ENCODE peak calls at places on chromosome 19, in five cellular contexts. F is IMR-90, W is lower leg skin, A is brain microvascular endothelial cell, B is A673. X is an unnamed sample.

GRCh38 chr19:1173160-1173844 is 766 bp downstream of the SBNO2 start:
- DNase-seq in F (no peak), W (no peak), A (no peak), B (peak; percentile 50), X (no peak)

GRCh38 chr19:15439078-15439799 is 10.5 kb downstream of the WIZ start:
- DNase-seq in F (no peak), W (no peak), A (no peak), B (no peak), X (no peak)

GRCh38 chr19:41325947-41326706 is 16.2 kb downstream of the CCDC97 start:
- DNase-seq in F (peak; percentile 80), W (no peak), A (peak; percentile 88), B (no peak), X (peak; percentile 40)

GRCh38 chr19:28737021-28737525 is 475.9 kb downstream of the UQCRFS1 start:
- DNase-seq in F (peak; percentile 44), W (no peak), A (peak; percentile 24), B (peak; percentile 8), X (no peak)

GRCh38 chr19:16886305-16886880 is 2.4 kb upstream of the F2RL3 start:
- DNase-seq in F (peak; percentile 46), W (peak; percentile 35), A (peak; percentile 83), B (no peak), X (no peak)

GRCh38 chr19:16380943-16381755 is 56.5 kb downstream of the KLF2 start:
- DNase-seq in F (no peak), W (no peak), A (no peak), B (no peak), X (no peak)

GRCh38 chr19:3335431-3336350 is 30.7 kb upstream of the NFIC start:
- DNase-seq in F (peak; percentile 57), W (no peak), A (no peak), B (no peak), X (no peak)

GRCh38 chr19:2695288-2695866 is 7.1 kb downstream of the GNG7 start:
- DNase-seq in F (no peak), W (no peak), A (no peak), B (no peak), X (no peak)

GRCh38 chr19:35100588-35101533 is 14.8 kb upstream of the FXYD3 start:
- DNase-seq in F (no peak), W (no peak), A (no peak), B (no peak), X (no peak)

GRCh38 chr19:40605201-40605971 is 4.2 kb downstream of the LTBP4 start:
- DNase-seq in F (peak; percentile 31), W (peak; percentile 78), A (peak; percentile 30), B (peak; percentile 86), X (peak; percentile 70)

GRCh38 chr19:41868120-41868988 is 8.3 kb downstream of the RPS19 start:
- DNase-seq in F (no peak), W (no peak), A (no peak), B (no peak), X (no peak)

GRCh38 chr19:13841339-13842293 is 35.3 kb upstream of the NANOS3 start:
- DNase-seq in F (no peak), W (peak; percentile 79), A (no peak), B (no peak), X (peak; percentile 60)

GRCh38 chr19:5125797-5126497 is 157.0 kb downstream of the KDM4B start:
- DNase-seq in F (peak; percentile 4), W (no peak), A (no peak), B (peak; percentile 80), X (no peak)

GRCh38 chr19:2302319-2303208 is 5.4 kb downstream of the LINGO3 start:
- DNase-seq in F (peak; percentile 65), W (no peak), A (peak; percentile 35), B (no peak), X (peak; percentile 12)

GRCh38 chr19:8832132-8833021 is at the start of the genes MBD3L1 and ZNF558:
- DNase-seq in F (peak; percentile 97), W (peak; percentile 99), A (peak; percentile 98), B (peak; percentile 99), X (peak; percentile 98)

GRCh38 chr19:46115396-46116109 is 8.9 kb downstream of the IGFL3 start:
- DNase-seq in F (peak; percentile 81), W (no peak), A (peak; percentile 41), B (no peak), X (peak; percentile 15)

GRCh38 chr19:16386619-16387240 is 62.1 kb downstream of the KLF2 start:
- DNase-seq in F (peak; percentile 69), W (no peak), A (peak; percentile 61), B (peak; percentile 68), X (peak; percentile 62)

GRCh38 chr19:36210497-36210896 is 4.0 kb downstream of the ZNF565 start:
- DNase-seq in F (peak; percentile 10), W (no peak), A (peak; percentile 20), B (no peak), X (no peak)

GRCh38 chr19:755063-755462 is 4.2 kb downstream of the MISP start:
- DNase-seq in F (no peak), W (no peak), A (no peak), B (no peak), X (no peak)

GRCh38 chr19:43562698-43563241 is 12.6 kb downstream of the XRCC1 start:
- DNase-seq in F (peak; percentile 76), W (peak; percentile 76), A (peak; percentile 75), B (peak; percentile 97), X (no peak)

GRCh38 chr19:42594617-42595489 is at the start of gene CEACAM8:
- DNase-seq in F (no peak), W (no peak), A (no peak), B (no peak), X (no peak)

GRCh38 chr19:23439623-23440022 is 44.4 kb upstream of the ZNF91 start:
- DNase-seq in F (no peak), W (no peak), A (no peak), B (no peak), X (peak; percentile 35)

GRCh38 chr19:44759083-44759804 is 10.7 kb downstream of the BCL3 start:
- DNase-seq in F (no peak), W (no peak), A (no peak), B (no peak), X (no peak)

GRCh38 chr19:23481043-23481442 is 85.8 kb upstream of the ZNF91 start:
- DNase-seq in F (no peak), W (no peak), A (no peak), B (no peak), X (no peak)

GRCh38 chr19:782195-783043 is 14.8 kb upstream of the PTBP1 start:
- DNase-seq in F (peak; percentile 33), W (no peak), A (no peak), B (no peak), X (no peak)

GRCh38 chr19:5644051-5644450 is 21.2 kb downstream of the SAFB start:
- DNase-seq in F (peak; percentile 18), W (no peak), A (no peak), B (no peak), X (no peak)

GRCh38 chr19:3034845-3035541 is 5.9 kb upstream of the TLE2 start:
- DNase-seq in F (peak; percentile 35), W (no peak), A (no peak), B (no peak), X (peak; percentile 34)

GRCh38 chr19:36501973-36502372 is 12.6 kb upstream of the ZNF566 start:
- DNase-seq in F (no peak), W (no peak), A (no peak), B (no peak), X (no peak)

GRCh38 chr19:1907563-1908363 is 2.6 kb downstream of the ADAT3 start:
- DNase-seq in F (no peak), W (no peak), A (no peak), B (no peak), X (no peak)

GRCh38 chr19:30520735-30521479 is 148.7 kb downstream of the ZNF536 start:
- DNase-seq in F (no peak), W (no peak), A (no peak), B (no peak), X (no peak)

GRCh38 chr19:2320057-2320456 is 8.3 kb downstream of the LSM7 start:
- DNase-seq in F (no peak), W (no peak), A (no peak), B (no peak), X (no peak)

GRCh38 chr19:19271828-19272599 is 1.1 kb downstream of the TM6SF2 start:
- DNase-seq in F (no peak), W (no peak), A (no peak), B (no peak), X (no peak)
- H3K4me3 ChIP-seq in F (no peak overlapping the region), W (no peak overlapping the region), A (no peak overlapping the region), B (no peak overlapping the region), X (peak overlapping the region; percentile 53)

DNA sequence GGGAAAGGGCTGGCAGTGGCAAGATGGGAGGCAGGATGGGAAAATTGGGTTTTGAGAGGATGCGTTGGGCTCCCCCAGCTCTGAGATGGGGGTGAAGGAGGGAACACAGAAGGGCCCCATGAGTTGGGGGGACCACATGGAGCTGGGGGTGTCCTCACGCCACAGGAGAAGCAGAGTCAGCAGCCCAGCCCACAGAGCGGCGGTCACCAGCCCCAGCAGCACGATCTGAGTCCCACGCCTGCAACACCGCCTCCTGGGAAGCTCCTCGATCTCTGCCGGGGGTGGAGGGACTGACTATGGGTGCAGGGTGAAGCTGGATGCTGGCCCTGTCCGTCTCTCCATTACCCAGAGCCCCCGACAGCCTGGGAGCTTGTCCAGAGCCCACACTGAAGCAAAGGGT is 3.3 kb downstream of the FCER2 start:
- DNase-seq in F (no peak), W (no peak), A (no peak), B (no peak), X (no peak)
- H3K4me3 ChIP-seq in F (no peak overlapping the region), W (no peak overlapping the region), A (no peak overlapping the region), B (no peak overlapping the region), X (no peak overlapping the region)

DNA sequence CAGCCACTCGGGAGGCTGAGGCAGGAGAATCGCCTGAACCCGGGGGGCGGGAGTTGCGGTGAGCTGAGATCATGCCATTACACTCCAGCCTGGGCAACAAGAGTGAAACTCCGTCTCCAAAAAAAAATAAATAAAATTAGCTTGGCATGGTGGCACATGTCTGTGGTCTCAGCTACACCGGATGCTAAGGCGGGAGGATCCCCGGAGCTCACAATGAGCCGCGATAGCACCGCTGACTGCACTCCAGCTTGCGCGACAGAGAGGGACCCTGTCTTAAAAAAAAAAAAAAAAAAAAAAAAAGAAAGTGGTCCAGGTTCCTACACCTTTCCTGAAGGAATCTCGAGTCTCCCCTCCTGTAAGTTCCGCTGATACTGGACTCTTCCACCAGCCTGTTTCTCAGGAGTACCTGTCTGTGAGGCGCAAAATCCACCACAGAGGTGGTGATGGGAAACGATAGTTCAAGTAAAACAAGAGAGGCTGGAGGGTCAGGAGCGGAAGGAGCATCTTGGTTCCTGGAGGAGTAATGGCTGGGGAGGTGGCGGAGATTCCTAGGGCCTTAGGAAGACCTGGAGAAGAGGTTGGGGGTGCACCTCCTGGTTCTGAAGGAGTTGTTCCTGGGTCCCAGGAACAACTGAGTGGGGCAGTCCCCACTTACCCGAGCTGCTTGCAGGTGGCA is 468 bp downstream of the FUT1 start:
- DNase-seq in F (no peak), W (no peak), A (no peak), B (no peak), X (no peak)
- H3K4me3 ChIP-seq in F (peak overlapping the region; percentile 18), W (peak overlapping the region; percentile 11), A (peak overlapping the region; percentile 22), B (peak overlapping the region; percentile 21), X (peak overlapping the region; percentile 57)

DNA sequence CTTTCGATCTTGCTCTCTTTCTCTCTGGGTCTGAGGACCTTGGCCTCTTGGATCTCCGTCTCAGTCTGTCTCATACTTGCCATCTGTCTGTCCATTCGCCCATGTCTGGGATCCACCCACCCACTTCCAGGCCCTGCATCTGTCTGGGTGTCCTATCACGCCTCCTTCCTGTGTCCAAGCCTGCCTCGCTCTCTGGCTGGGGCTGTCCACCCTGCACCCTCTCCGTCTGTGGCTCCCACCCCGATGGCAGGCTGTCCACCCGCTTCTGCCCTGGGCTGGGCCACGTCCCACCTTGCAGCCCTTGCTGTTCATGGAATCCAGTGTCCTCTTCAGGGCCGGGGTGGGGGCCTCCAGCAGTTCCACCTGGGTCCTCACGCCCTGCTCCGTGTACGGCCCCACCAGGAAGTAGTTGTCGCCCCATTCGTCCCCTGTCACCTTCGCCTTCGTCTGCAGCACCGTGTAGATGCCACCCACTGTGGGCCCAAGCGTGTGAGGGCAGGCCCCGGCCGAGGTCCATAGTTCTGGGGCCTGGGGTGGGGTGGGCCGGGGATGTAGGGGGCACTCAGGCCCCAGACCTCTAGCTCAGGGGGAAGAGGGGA is 2.0 kb downstream of the GYS1 start:
- DNase-seq in F (no peak), W (no peak), A (no peak), B (no peak), X (no peak)
- H3K4me3 ChIP-seq in F (no peak overlapping the region), W (no peak overlapping the region), A (no peak overlapping the region), B (peak overlapping the region; percentile 79), X (no peak overlapping the region)